ENCODE peak calls at places on chromosomes 12 and 14, in four cellular contexts. One of them, this sample, is unnamed.

GRCh38 chr14:106372870-106373657 is 846.7 kb downstream of the TMEM121 start:
- DNase-seq in BE2C: peak
- DNase-seq in PC-9: peak
- DNase-seq in astrocyte: no peak
- DNase-seq in this sample: no peak

GRCh38 chr14:56555921-56556570 is 23.6 kb upstream of the TMEM260 start:
- DNase-seq in BE2C: no peak
- DNase-seq in PC-9: no peak
- DNase-seq in astrocyte: peak
- DNase-seq in this sample: no peak

GRCh38 chr14:92900660-92901059 is 22.3 kb upstream of the CHGA start:
- DNase-seq in BE2C: no peak
- DNase-seq in PC-9: no peak
- DNase-seq in astrocyte: no peak
- DNase-seq in this sample: no peak

GRCh38 chr14:30874120-30874998 is at the start of gene COCH:
- DNase-seq in BE2C: peak
- DNase-seq in PC-9: peak
- DNase-seq in astrocyte: no peak
- DNase-seq in this sample: no peak

GRCh38 chr12:27841392-27841882 is 61.4 kb upstream of the MANSC4 start:
- DNase-seq in BE2C: no peak
- DNase-seq in PC-9: no peak
- DNase-seq in astrocyte: peak
- DNase-seq in this sample: peak

GRCh38 chr12:105659355-105660075 is 329.0 kb downstream of the C12orf75 start:
- DNase-seq in BE2C: no peak
- DNase-seq in PC-9: no peak
- DNase-seq in astrocyte: peak
- DNase-seq in this sample: no peak

GRCh38 chr12:43347026-43347425 is 205.0 kb downstream of the ADAMTS20 start:
- DNase-seq in BE2C: no peak
- DNase-seq in PC-9: no peak
- DNase-seq in astrocyte: no peak
- DNase-seq in this sample: no peak

GRCh38 chr12:116924558-116925453 is 14.1 kb downstream of the FBXW8 start:
- DNase-seq in BE2C: no peak
- DNase-seq in PC-9: peak
- DNase-seq in astrocyte: peak
- DNase-seq in this sample: peak

GRCh38 chr14:59359451-59360124 is 105.6 kb downstream of the GPR135 start:
- DNase-seq in BE2C: no peak
- DNase-seq in PC-9: no peak
- DNase-seq in astrocyte: peak
- DNase-seq in this sample: no peak

GRCh38 chr14:103533137-103533998 is 4.4 kb downstream of the TRMT61A start:
- DNase-seq in BE2C: no peak
- DNase-seq in PC-9: no peak
- DNase-seq in astrocyte: no peak
- DNase-seq in this sample: no peak

GRCh38 chr12:104763163-104763805 is 194.8 kb downstream of the SLC41A2 start:
- DNase-seq in BE2C: no peak
- DNase-seq in PC-9: no peak
- DNase-seq in astrocyte: no peak
- DNase-seq in this sample: peak

GRCh38 chr14:52111583-52111982 is 42.7 kb upstream of the NID2 start:
- DNase-seq in BE2C: no peak
- DNase-seq in PC-9: no peak
- DNase-seq in astrocyte: peak
- DNase-seq in this sample: peak

GRCh38 chr14:93044601-93045000 is 71.1 kb downstream of the ITPK1 start:
- DNase-seq in BE2C: no peak
- DNase-seq in PC-9: peak
- DNase-seq in astrocyte: no peak
- DNase-seq in this sample: no peak

GRCh38 chr12:26187014-26187413 is 8.4 kb upstream of the SSPN start:
- DNase-seq in BE2C: no peak
- DNase-seq in PC-9: no peak
- DNase-seq in astrocyte: no peak
- DNase-seq in this sample: no peak

GRCh38 chr12:26884765-26885576 is 52.0 kb upstream of the ITPR2 start:
- DNase-seq in BE2C: peak
- DNase-seq in PC-9: peak
- DNase-seq in astrocyte: peak
- DNase-seq in this sample: peak

GRCh38 chr12:779745-780734 is 27.7 kb downstream of the WNK1 start:
- DNase-seq in BE2C: no peak
- DNase-seq in PC-9: no peak
- DNase-seq in astrocyte: peak
- DNase-seq in this sample: peak

GRCh38 chr12:123398177-123398916 is 14.4 kb downstream of the KMT5A start:
- DNase-seq in BE2C: no peak
- DNase-seq in PC-9: no peak
- DNase-seq in astrocyte: peak
- DNase-seq in this sample: peak

GRCh38 chr12:122558721-122559641 is 31.9 kb downstream of the KNTC1 start:
- DNase-seq in BE2C: no peak
- DNase-seq in PC-9: no peak
- DNase-seq in astrocyte: no peak
- DNase-seq in this sample: no peak

GRCh38 chr12:103495158-103495782 is 498 bp downstream of the C12orf42 start:
- DNase-seq in BE2C: peak
- DNase-seq in PC-9: no peak
- DNase-seq in astrocyte: no peak
- DNase-seq in this sample: no peak

GRCh38 chr14:20723458-20723857 is 22.2 kb upstream of the EDDM3A start:
- DNase-seq in BE2C: no peak
- DNase-seq in PC-9: no peak
- DNase-seq in astrocyte: no peak
- DNase-seq in this sample: no peak

GRCh38 chr12:92326877-92327276 is 181.2 kb upstream of the BTG1 start:
- DNase-seq in BE2C: no peak
- DNase-seq in PC-9: no peak
- DNase-seq in astrocyte: no peak
- DNase-seq in this sample: no peak

GRCh38 chr14:100116134-100116533 is 43.3 kb downstream of the DEGS2 start:
- DNase-seq in BE2C: no peak
- DNase-seq in PC-9: no peak
- DNase-seq in astrocyte: no peak
- DNase-seq in this sample: no peak

GRCh38 chr12:47590771-47591368 is 115.0 kb downstream of the RPAP3 start:
- DNase-seq in BE2C: no peak
- DNase-seq in PC-9: no peak
- DNase-seq in astrocyte: no peak
- DNase-seq in this sample: no peak

GRCh38 chr14:35730871-35731270 is 78.2 kb downstream of the RALGAPA1 start:
- DNase-seq in BE2C: no peak
- DNase-seq in PC-9: no peak
- DNase-seq in astrocyte: no peak
- DNase-seq in this sample: no peak

DNA sequence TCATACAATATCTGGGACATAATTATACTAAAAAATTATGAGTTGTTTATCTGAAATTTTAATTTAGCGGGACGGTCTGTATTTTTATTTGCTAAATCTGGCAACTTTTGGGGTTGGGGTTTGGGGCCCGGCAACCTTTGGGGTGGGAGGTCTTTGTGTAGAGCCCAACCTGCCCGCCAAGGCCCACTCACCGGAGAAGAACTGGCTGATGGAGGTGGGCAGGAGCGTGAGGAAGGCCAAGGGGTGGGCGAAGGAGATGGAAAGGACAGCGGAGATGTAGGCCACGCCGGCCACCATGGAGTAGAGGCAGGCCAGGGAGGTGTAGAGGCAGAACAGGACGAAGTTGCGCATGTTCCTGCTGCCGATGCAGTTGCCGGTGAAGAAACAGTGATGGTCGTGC is 2.6 kb downstream of the ZDHHC22 start:
- DNase-seq in BE2C: no peak
- DNase-seq in PC-9: no peak
- DNase-seq in astrocyte: no peak
- DNase-seq in this sample: no peak
- H3K4me3 ChIP-seq in BE2C: no peak
- H3K4me3 ChIP-seq in PC-9: no peak
- H3K4me3 ChIP-seq in astrocyte: no peak
- H3K4me3 ChIP-seq in this sample: no peak

GRCh38 chr14:101553393-101553792 is 7.9 kb upstream of the DIO3 start:
- DNase-seq in BE2C: no peak
- DNase-seq in PC-9: no peak
- DNase-seq in astrocyte: no peak
- DNase-seq in this sample: no peak
- TF ChIP-seq CTCF in BE2C: no peak
- TF ChIP-seq CTCF in PC-9: no peak
- TF ChIP-seq CTCF in astrocyte: no peak
- TF ChIP-seq CTCF in this sample: no peak

DNA sequence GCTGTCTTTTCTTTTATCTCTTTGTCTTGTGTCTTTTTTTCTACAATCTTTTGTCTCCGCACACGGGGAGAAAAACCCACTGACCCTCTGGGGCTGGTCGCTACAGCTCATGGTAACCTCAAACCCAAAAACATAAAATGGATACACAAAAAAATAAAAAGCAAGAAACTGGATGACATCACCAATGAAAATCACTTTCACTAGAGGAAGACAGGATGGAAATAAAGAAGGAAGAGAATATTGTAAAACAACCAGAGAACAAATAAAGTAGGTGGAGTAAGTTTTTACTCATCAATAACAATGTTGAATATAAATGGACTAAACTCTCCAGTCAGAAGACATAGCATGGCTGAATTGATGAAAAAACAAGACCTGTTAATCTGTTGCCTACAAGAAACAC is 17.6 kb downstream of the MIPOL1 start:
- DNase-seq in BE2C: no peak
- DNase-seq in PC-9: no peak
- DNase-seq in astrocyte: no peak
- DNase-seq in this sample: no peak
- H3K4me3 ChIP-seq in BE2C: no peak
- H3K4me3 ChIP-seq in PC-9: no peak
- H3K4me3 ChIP-seq in astrocyte: no peak
- H3K4me3 ChIP-seq in this sample: no peak

GRCh38 chr14:80054020-80054419 is 157.3 kb downstream of the DIO2 start:
- DNase-seq in BE2C: no peak
- DNase-seq in PC-9: no peak
- DNase-seq in astrocyte: no peak
- DNase-seq in this sample: no peak
- TF ChIP-seq CTCF in BE2C: no peak
- TF ChIP-seq CTCF in PC-9: no peak
- TF ChIP-seq CTCF in astrocyte: no peak
- TF ChIP-seq CTCF in this sample: no peak

This sample was measured in brain microvascular endothelial cell.